ENCODE peak calls at places on chromosomes 5 and 9, in eight cellular contexts. K, X, N, P, W, L, G and D are unnamed samples.

GRCh38 chr9:136117291-136118060 is 1.2 kb downstream of the TMEM250 start:
- DNase-seq in K (no peak), X (peak), G (peak), N (no peak), P (no peak), W (peak), L (no peak), D (no peak)

GRCh38 chr5:115297043-115297442 is 589 bp upstream of the CCDC112 start:
- DNase-seq in W (peak), K (no peak), G (no peak), L (peak), X (no peak), P (no peak), N (no peak), D (no peak)

GRCh38 chr9:70438341-70438924 is 24.0 kb upstream of the KLF9 start:
- DNase-seq in W (peak), X (no peak), K (no peak), L (peak), P (peak), N (peak), G (peak), D (peak)

GRCh38 chr9:128191406-128192046 is at the start of gene CIZ1:
- DNase-seq in G (peak), X (peak), W (peak), L (peak), P (peak), N (peak), K (peak), D (peak)

GRCh38 chr5:24353606-24354005 is 291.2 kb downstream of the CDH10 start:
- DNase-seq in W (no peak), P (no peak), K (no peak), X (no peak), N (no peak), G (no peak), L (no peak), D (no peak)

GRCh38 chr9:14043491-14043890 is 270.4 kb downstream of the NFIB start:
- DNase-seq in P (no peak), L (no peak), X (no peak), W (no peak), N (no peak), K (no peak), G (no peak), D (no peak)

GRCh38 chr5:132427285-132428146 is 58.0 kb downstream of the SLC22A5 start:
- DNase-seq in K (no peak), G (peak), X (peak), L (no peak), N (no peak), P (no peak), W (peak), D (no peak)

GRCh38 chr9:98989036-98990000 is 45.6 kb downstream of the COL15A1 start:
- DNase-seq in G (no peak), L (no peak), N (peak), X (no peak), K (no peak), W (peak), P (peak), D (peak)

GRCh38 chr5:32108167-32108566 is 66.0 kb downstream of the GOLPH3 start:
- DNase-seq in X (no peak), G (no peak), K (no peak), N (no peak), L (no peak), P (no peak), W (no peak), D (no peak)

GRCh38 chr5:32136342-32136741 is 37.8 kb downstream of the GOLPH3 start:
- DNase-seq in L (no peak), P (no peak), N (no peak), G (no peak), K (no peak), X (no peak), W (no peak), D (no peak)

GRCh38 chr9:92098638-92099037 is 16.6 kb downstream of the SPTLC1 start:
- DNase-seq in N (no peak), K (no peak), L (peak), W (no peak), G (no peak), X (no peak), P (no peak), D (no peak)

GRCh38 chr9:123165813-123166212 is 102.6 kb downstream of the STRBP start:
- DNase-seq in X (no peak), G (no peak), K (no peak), P (no peak), N (no peak), W (no peak), L (no peak), D (no peak)

GRCh38 chr9:122498883-122499288 is 11.7 kb upstream of the OR1J2 start:
- DNase-seq in L (peak), N (no peak), P (peak), X (no peak), W (no peak), K (no peak), G (no peak), D (peak)

GRCh38 chr5:142982821-142983200 is 212.6 kb downstream of the ARHGAP26 start:
- DNase-seq in X (no peak), G (no peak), W (no peak), P (no peak), N (no peak), K (no peak), L (no peak), D (no peak)

GRCh38 chr5:181052526-181052927 is 12.5 kb downstream of the BTNL9 start:
- DNase-seq in L (no peak), N (no peak), P (no peak), G (no peak), W (no peak), X (peak), K (peak), D (no peak)

GRCh38 chr5:26259081-26259480 is 779.3 kb downstream of the CDH9 start:
- DNase-seq in W (no peak), K (no peak), N (no peak), P (no peak), X (no peak), L (no peak), G (no peak), D (no peak)

GRCh38 chr5:151598984-151599383 is 7.9 kb upstream of the FAT2 start:
- DNase-seq in G (no peak), X (no peak), P (no peak), W (no peak), L (no peak), N (no peak), K (no peak), D (no peak)

GRCh38 chr5:14142856-14143508 is at the start of gene TRIO:
- DNase-seq in W (peak), X (peak), L (peak), N (peak), P (peak), G (peak), K (peak), D (peak)
- TF ChIP-seq POLR2A in W (peak), X (no peak), L (peak), N (no peak), P (peak), G (peak), K (peak), D (peak)

GRCh38 chr9:96655198-96655851 is at the start of gene PRXL2C:
- DNase-seq in K (peak), X (peak), N (peak), P (no peak), G (peak), L (peak), W (peak), D (peak)
- TF ChIP-seq POLR2A in K (no peak), X (no peak), N (no peak), P (peak), G (peak), L (no peak), W (peak), D (peak)

DNA sequence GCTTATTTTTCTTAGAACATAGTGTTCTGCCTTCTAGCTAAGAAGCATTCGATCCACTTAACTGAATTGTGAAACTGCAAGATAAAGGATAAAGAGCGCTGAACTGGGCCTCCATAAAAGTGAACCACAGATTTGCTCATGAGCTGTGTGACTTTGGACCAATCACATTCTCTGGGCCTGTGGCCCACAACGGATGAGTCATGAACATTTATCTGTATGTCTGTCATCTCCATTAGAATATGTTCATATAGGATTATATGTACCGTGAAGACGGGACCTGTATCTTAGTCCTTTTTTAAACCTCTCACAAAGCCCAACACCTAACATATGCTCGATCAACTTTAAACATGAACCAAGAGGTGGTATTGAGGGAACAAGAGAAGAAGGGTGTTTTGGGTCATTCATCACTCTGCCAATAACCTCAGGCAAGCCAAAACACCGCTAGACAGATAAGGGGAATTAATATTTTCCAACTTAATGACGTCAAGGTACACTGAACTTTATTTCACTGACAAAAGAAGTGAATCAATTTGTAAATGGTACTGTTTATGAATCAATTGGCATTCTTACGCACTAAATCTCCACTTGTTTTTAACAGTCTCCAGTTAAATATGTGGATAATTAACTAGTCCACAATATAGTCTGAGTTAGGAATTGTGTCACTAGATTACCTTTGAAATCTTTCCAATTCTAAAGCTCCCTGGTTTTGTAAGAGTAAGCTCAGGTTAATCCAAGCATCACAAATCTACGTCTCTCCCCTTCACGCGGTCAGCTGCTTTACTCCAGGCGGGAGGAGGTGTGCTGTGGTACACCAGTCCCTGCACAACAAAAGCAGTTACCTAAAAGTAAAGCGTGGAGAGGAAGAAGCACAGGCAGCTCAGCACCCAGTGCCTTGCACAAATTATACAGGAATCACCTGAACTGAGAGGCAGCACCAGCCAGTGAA is 1.6 kb downstream of the TMEM245 start:
- DNase-seq in G (peak), K (no peak), L (peak), W (peak), N (no peak), P (no peak), X (no peak), D (peak)
- TF ChIP-seq POLR2A in G (no peak), K (no peak), L (no peak), W (peak), N (no peak), P (no peak), X (no peak), D (no peak)

GRCh38 chr5:172636279-172637050 is 4.6 kb upstream of the NEURL1B start:
- DNase-seq in X (no peak), K (no peak), P (no peak), L (no peak), G (peak), W (no peak), N (peak), D (no peak)

GRCh38 chr5:172637740-172638139 is 3.3 kb upstream of the NEURL1B start:
- DNase-seq in W (no peak), K (no peak), X (no peak), N (peak), L (no peak), P (no peak), G (peak), D (no peak)

GRCh38 chr5:172635038-172635437 is 6.0 kb upstream of the NEURL1B start:
- DNase-seq in W (no peak), G (no peak), P (no peak), N (peak), L (no peak), X (no peak), K (no peak), D (no peak)

GRCh38 chr5:172638209-172638768 is 2.8 kb upstream of the NEURL1B start:
- DNase-seq in N (peak), X (peak), K (no peak), W (no peak), P (no peak), L (no peak), G (no peak), D (no peak)

GRCh38 chr5:172637122-172637580 is 3.9 kb upstream of the NEURL1B start:
- DNase-seq in N (peak), G (peak), W (no peak), L (no peak), X (no peak), P (no peak), K (no peak), D (no peak)
- TF ChIP-seq POLR2A in N (no peak), G (no peak), W (no peak), L (no peak), X (no peak), P (no peak), K (no peak), D (no peak)

GRCh38 chr9:114336157-114336556 is 6.5 kb downstream of the ORM2 start:
- DNase-seq in W (no peak), N (no peak), L (no peak), P (no peak), G (no peak), K (no peak), X (no peak), D (no peak)

GRCh38 chr9:114335745-114336144 is 6.1 kb downstream of the ORM2 start:
- DNase-seq in K (no peak), X (no peak), W (no peak), N (no peak), P (no peak), L (no peak), G (no peak), D (no peak)

GRCh38 chr9:114338187-114338586 is 8.5 kb downstream of the ORM2 start:
- DNase-seq in X (no peak), N (no peak), L (no peak), G (no peak), W (no peak), P (no peak), K (no peak), D (no peak)

GRCh38 chr9:114334490-114334889 is 4.8 kb downstream of the ORM2 start:
- DNase-seq in G (no peak), P (no peak), W (no peak), K (no peak), N (no peak), X (no peak), L (no peak), D (no peak)

DNA sequence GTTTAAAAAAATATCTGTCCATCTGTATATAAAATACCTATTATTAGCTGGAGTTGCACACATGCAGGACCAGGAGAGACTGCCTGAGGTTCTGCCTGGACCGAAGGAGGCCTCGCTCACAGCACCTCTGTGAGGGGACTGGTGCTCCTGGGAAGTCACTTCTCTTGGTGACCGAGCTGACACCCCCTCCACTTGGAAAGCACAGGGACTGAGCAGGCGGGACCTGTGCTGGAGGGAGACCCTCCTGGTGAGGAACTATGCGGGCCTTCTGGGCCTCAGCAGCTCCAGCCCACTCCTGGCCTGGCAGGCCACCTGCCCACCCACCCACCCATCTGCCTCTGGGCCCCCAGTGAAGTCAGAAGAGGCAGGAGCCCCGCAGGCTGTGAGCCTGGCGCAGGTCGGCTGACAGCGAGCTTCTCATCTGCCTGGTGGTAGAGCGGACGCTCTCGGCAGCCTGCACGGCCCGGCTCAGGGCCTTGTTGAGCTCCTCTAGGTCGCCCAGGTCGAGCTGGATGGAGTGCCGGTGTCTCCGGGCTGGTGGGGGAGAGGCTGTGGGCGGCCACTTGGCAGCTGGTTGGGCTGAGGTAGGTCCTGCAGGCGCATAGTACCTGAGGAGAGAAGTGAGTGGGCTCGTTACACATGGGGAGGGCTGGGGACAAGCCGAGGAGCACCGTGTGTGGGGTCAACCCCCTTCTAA is 7.2 kb downstream of the ORM2 start:
- DNase-seq in K (no peak), L (no peak), P (no peak), G (no peak), N (no peak), W (no peak), X (no peak), D (no peak)
- TF ChIP-seq POLR2A in K (no peak), L (no peak), P (no peak), G (no peak), N (no peak), W (no peak), X (no peak), D (no peak)

GRCh38 chr5:128516978-128517377 is 21.1 kb downstream of the FBN2 start:
- DNase-seq in K (no peak), P (no peak), X (no peak), W (no peak), L (no peak), G (no peak), N (no peak), D (no peak)

GRCh38 chr5:128512894-128513293 is 25.2 kb downstream of the FBN2 start:
- DNase-seq in X (no peak), W (no peak), P (no peak), L (no peak), N (no peak), K (no peak), G (no peak), D (no peak)

DNA sequence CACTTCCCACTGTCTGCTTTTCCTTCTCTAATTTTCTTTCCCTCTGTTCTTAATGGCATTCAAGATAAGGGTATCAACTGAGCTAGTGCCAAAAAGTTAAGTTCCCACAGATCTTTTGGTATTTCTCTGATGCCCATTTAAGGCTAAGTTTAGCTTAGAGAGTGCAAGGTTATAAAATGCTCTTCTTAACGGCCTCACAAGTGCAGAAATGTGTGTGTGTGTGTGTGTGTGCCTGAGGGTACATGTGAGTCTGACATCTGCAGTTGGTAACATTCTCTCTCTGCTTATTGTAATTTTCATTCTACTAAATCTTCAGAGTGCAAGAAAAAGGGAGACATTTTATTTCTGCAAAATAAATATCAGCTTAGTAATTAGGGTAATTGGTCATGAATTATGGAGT is 24.2 kb downstream of the FBN2 start:
- DNase-seq in G (no peak), K (no peak), N (no peak), P (no peak), L (no peak), X (no peak), W (no peak), D (no peak)
- TF ChIP-seq POLR2A in G (no peak), K (no peak), N (no peak), P (no peak), L (no peak), X (no peak), W (no peak), D (no peak)

GRCh38 chr9:88533951-88534455 is 975 bp upstream of the NXNL2 start:
- DNase-seq in G (peak), N (no peak), W (peak), X (peak), L (peak), K (no peak), P (no peak), D (peak)
- TF ChIP-seq POLR2A in G (no peak), N (no peak), W (peak), X (no peak), L (no peak), K (no peak), P (no peak), D (peak)